ENCODE peak calls at places on chromosomes 12 and 14, in four cellular contexts. B is HepG2, O is A549, U is GM12878. Q is an unnamed sample.

GRCh38 chr12:84658877-84659276 is 253.7 kb downstream of the SLC6A15 start:
- DNase-seq in B (no peak), O (no peak), U (no peak), Q (no peak)

GRCh38 chr12:50618864-50619609 is 114.3 kb downstream of the DIP2B start:
- DNase-seq in B (no peak), O (no peak), U (no peak), Q (no peak)

GRCh38 chr12:45671254-45671653 is 58.3 kb upstream of the ARID2 start:
- DNase-seq in B (no peak), O (no peak), U (no peak), Q (no peak)

GRCh38 chr12:87127272-87127671 is 871.1 kb upstream of the MGAT4C start:
- DNase-seq in B (no peak), O (no peak), U (no peak), Q (no peak)

GRCh38 chr12:57190037-57190436 is 26.6 kb upstream of the NXPH4 start:
- DNase-seq in B (no peak), O (no peak), U (no peak), Q (no peak)

GRCh38 chr14:103932791-103933490 is 4.7 kb downstream of the TDRD9 start:
- DNase-seq in B (no peak), O (no peak), U (no peak), Q (no peak)

GRCh38 chr14:93113678-93114067 is 2.1 kb downstream of the ITPK1 start:
- DNase-seq in B (no peak), O (no peak), U (no peak), Q (no peak)

GRCh38 chr12:105470102-105470501 is 139.6 kb downstream of the C12orf75 start:
- DNase-seq in B (no peak), O (no peak), U (no peak), Q (no peak)

GRCh38 chr14:74720526-74720925 is 7.6 kb downstream of the FCF1 start:
- DNase-seq in B (no peak), O (no peak), U (no peak), Q (no peak)

GRCh38 chr12:9344540-9344939 is 136.3 kb upstream of the PZP start:
- DNase-seq in B (no peak), O (no peak), U (no peak), Q (no peak)

GRCh38 chr12:111268738-111269572 is 99.9 kb downstream of the PHETA1 start:
- DNase-seq in B (no peak), O (no peak), U (no peak), Q (peak)

GRCh38 chr14:24095196-24096068 is 1.3 kb downstream of the PCK2 start:
- DNase-seq in B (peak), O (no peak), U (peak), Q (peak)

DNA sequence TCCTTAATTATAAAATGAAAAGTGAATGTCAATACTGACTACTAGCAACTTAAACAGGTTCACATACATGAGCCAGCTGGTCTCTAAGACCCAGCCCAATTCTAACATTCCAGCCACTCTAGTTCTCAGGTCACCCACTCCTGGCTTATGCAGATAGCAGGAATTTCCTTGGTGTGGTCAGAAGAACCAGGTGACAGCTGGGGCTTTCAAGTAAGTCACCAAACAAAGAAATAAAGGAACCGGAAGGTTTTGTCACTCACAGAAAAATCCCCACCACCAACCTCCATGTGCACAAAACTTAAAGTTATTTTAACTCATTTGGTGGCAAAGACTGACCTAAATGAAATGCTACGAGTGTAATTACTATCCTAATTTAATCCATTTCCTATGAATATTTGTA is 129.6 kb upstream of the CDKN3 start:
- DNase-seq in B (no peak), O (no peak), U (peak), Q (no peak)
- TF ChIP-seq MYC in B (no peak), O (no peak), U (no peak), Q (no peak)

GRCh38 chr14:99441918-99442317 is 38.7 kb downstream of the SETD3 start:
- DNase-seq in B (no peak), O (no peak), U (no peak), Q (no peak)
- TF ChIP-seq RAD21 in B (no peak), O (no peak), U (no peak), Q (no peak)

GRCh38 chr14:33941727-33942126 is 9.1 kb downstream of the EGLN3 start:
- DNase-seq in B (no peak), O (no peak), U (no peak), Q (no peak)
- TF ChIP-seq MYC in B (no peak), O (no peak), U (no peak), Q (no peak)

GRCh38 chr12:76346798-76347420 is 1.3 kb downstream of the BBS10 start:
- DNase-seq in B (peak), O (no peak), U (peak), Q (no peak)

GRCh38 chr12:76348079-76348901 is at the start of gene BBS10:
- DNase-seq in B (peak), O (peak), U (peak), Q (peak)

GRCh38 chr12:76341436-76342030 is 6.7 kb downstream of the BBS10 start:
- DNase-seq in B (no peak), O (no peak), U (no peak), Q (no peak)

GRCh38 chr12:76346236-76346635 is 2.0 kb downstream of the BBS10 start:
- DNase-seq in B (no peak), O (no peak), U (no peak), Q (no peak)

DNA sequence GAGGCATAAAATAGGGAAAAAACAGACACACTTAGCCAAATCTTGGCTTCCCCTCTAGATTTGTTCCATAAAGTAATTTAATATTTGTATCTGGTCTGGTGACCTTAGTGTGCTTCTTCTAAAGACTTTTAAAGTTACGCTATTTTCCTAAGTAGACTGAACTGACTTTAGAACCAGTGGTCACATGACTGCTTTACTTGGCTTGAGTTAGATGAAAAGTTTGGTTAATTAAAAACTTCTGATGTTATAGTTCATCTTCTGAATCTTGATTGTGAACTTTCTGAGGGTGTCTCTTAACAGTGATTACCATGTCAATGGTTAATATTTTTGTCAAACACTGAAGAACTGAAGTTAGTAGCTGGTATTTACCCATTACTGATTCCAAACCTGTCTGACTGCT is 2.6 kb downstream of the BBS10 start:
- DNase-seq in B (no peak), O (no peak), U (no peak), Q (no peak)
- TF ChIP-seq RAD21 in B (no peak), O (no peak), U (no peak), Q (no peak)

GRCh38 chr12:55692631-55693322 is 14.9 kb downstream of the ITGA7 start:
- DNase-seq in B (no peak), O (no peak), U (no peak), Q (no peak)

GRCh38 chr12:55696141-55696540 is 11.6 kb downstream of the ITGA7 start:
- DNase-seq in B (no peak), O (no peak), U (no peak), Q (no peak)

GRCh38 chr12:55694651-55695050 is 13.1 kb downstream of the ITGA7 start:
- DNase-seq in B (no peak), O (no peak), U (no peak), Q (no peak)

GRCh38 chr12:55694188-55694515 is 13.6 kb downstream of the ITGA7 start:
- DNase-seq in B (no peak), O (no peak), U (no peak), Q (no peak)

GRCh38 chr12:55693323-55694187 is 14.1 kb downstream of the ITGA7 start:
- DNase-seq in B (no peak), O (no peak), U (no peak), Q (no peak)
- TF ChIP-seq MYC in B (no peak), O (no peak), U (no peak), Q (no peak)

DNA sequence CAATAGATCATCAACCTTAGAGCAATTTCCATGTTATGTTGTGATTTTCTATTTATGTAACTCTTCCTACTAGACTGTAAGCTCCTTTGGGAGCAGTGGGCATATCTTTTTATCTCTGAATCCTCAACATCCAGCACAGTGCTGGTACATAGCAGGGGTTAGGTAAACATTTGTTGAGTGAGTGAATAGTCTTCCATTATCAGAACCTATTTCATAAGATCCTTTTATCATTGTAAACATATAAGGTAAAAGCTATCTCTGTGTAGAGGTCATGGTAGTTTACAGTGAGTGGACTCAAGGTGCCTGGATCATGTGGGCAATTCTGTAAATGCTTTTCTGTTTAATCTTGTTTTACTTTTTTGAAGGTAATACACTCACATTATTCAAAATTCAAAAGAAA is 15.1 kb downstream of the FKBP11 start:
- DNase-seq in B (peak), O (no peak), U (no peak), Q (no peak)
- TF ChIP-seq RAD21 in B (no peak), O (no peak), U (no peak), Q (no peak)

GRCh38 chr12:92299744-92300143 is 154.1 kb upstream of the BTG1 start:
- DNase-seq in B (no peak), O (no peak), U (no peak), Q (no peak)
- TF ChIP-seq MYC in B (no peak), O (no peak), U (no peak), Q (no peak)

GRCh38 chr14:77319416-77319815 is 1.3 kb downstream of the POMT2 start:
- DNase-seq in B (no peak), O (no peak), U (no peak), Q (no peak)
- TF ChIP-seq RAD21 in B (no peak), O (no peak), U (no peak), Q (no peak)

GRCh38 chr14:69153848-69154208 is 909 bp upstream of the DCAF5 start:
- DNase-seq in B (peak), O (no peak), U (no peak), Q (peak)
- TF ChIP-seq MYC in B (no peak), O (no peak), U (no peak), Q (no peak)